ENCODE peak calls at places on chromosomes 12 and 14, in eight cellular contexts. D, C, B, W, R, L, H and N are unnamed samples.

GRCh38 chr14:103259801-103260628 is 74.0 kb upstream of the EIF5 start:
- DNase-seq in D (no peak), C (no peak), B (no peak), W (no peak), R (no peak), L (no peak), H (no peak), N (no peak)

GRCh38 chr14:99467338-99468075 is 13.2 kb downstream of the SETD3 start:
- DNase-seq in D (no peak), C (no peak), B (no peak), W (no peak), R (no peak), L (no peak), H (no peak), N (no peak)

GRCh38 chr12:93790472-93791152 is 113.4 kb downstream of the CRADD start:
- DNase-seq in D (no peak), C (no peak), B (no peak), W (no peak), R (no peak), L (no peak), H (no peak), N (no peak)

GRCh38 chr12:95922231-95922630 is 20.2 kb downstream of the CCDC38 start:
- DNase-seq in D (no peak), C (no peak), B (no peak), W (no peak), R (no peak), L (no peak), H (no peak), N (peak)

GRCh38 chr14:64303471-64303917 is 9.3 kb upstream of the ESR2 start:
- DNase-seq in D (no peak), C (no peak), B (no peak), W (no peak), R (peak), L (peak), H (peak), N (peak)

GRCh38 chr14:96235426-96235825 is 20.6 kb upstream of the BDKRB1 start:
- DNase-seq in D (no peak), C (no peak), B (no peak), W (no peak), R (no peak), L (no peak), H (no peak), N (no peak)

GRCh38 chr12:129753596-129753995 is 150.2 kb downstream of the TMEM132D start:
- DNase-seq in D (no peak), C (no peak), B (no peak), W (no peak), R (no peak), L (no peak), H (no peak), N (no peak)

GRCh38 chr12:99984271-99985128 is at the start of gene ANKS1B:
- DNase-seq in D (peak), C (peak), B (peak), W (peak), R (peak), L (peak), H (peak), N (no peak)

GRCh38 chr14:34368115-34368970 is 93.7 kb downstream of the SPTSSA start:
- DNase-seq in D (no peak), C (no peak), B (no peak), W (no peak), R (no peak), L (no peak), H (no peak), N (no peak)

GRCh38 chr12:6341439-6342139 is at the start of gene TNFRSF1A:
- DNase-seq in D (peak), C (peak), B (peak), W (peak), R (peak), L (no peak), H (no peak), N (peak)

GRCh38 chr12:3088251-3088650 is 11.1 kb downstream of the TSPAN9 start:
- DNase-seq in D (no peak), C (no peak), B (no peak), W (no peak), R (no peak), L (no peak), H (no peak), N (no peak)

GRCh38 chr12:1830981-1831930 is 10.9 kb downstream of the LRTM2 start:
- DNase-seq in D (no peak), C (peak), B (peak), W (peak), R (peak), L (no peak), H (peak), N (no peak)

GRCh38 chr12:93149228-93149627 is 220.1 kb upstream of the EEA1 start:
- DNase-seq in D (no peak), C (no peak), B (no peak), W (no peak), R (no peak), L (no peak), H (no peak), N (no peak)

GRCh38 chr14:100142073-100143040 is 17.1 kb downstream of the DEGS2 start:
- DNase-seq in D (no peak), C (peak), B (peak), W (no peak), R (no peak), L (no peak), H (no peak), N (no peak)

GRCh38 chr12:113874999-113875561 is 91.0 kb downstream of the RBM19 start:
- DNase-seq in D (no peak), C (no peak), B (no peak), W (no peak), R (no peak), L (no peak), H (no peak), N (no peak)

GRCh38 chr12:27733052-27733656 is 22.5 kb downstream of the MRPS35 start:
- DNase-seq in D (no peak), C (no peak), B (no peak), W (peak), R (peak), L (peak), H (peak), N (peak)

GRCh38 chr14:90573385-90574105 is 176.7 kb downstream of the CALM1 start:
- DNase-seq in D (no peak), C (no peak), B (no peak), W (no peak), R (no peak), L (peak), H (no peak), N (no peak)

GRCh38 chr12:18965210-18965609 is 164.3 kb upstream of the PLEKHA5 start:
- DNase-seq in D (no peak), C (no peak), B (no peak), W (no peak), R (no peak), L (no peak), H (no peak), N (no peak)

GRCh38 chr12:22635812-22636211 is 10.8 kb downstream of the ETNK1 start:
- DNase-seq in D (no peak), C (no peak), B (no peak), W (no peak), R (no peak), L (no peak), H (no peak), N (no peak)